ENCODE peak calls at places on chromosome 19, in nine cellular contexts. J is adipocyte, K is mesendoderm, L is heart left ventricle, H is psoas muscle, Z is thyroid gland, R is SK-N-SH, N is ovary, M is lung. C is an unnamed sample.

GRCh38 chr19:46748325-46749109 is 2.3 kb upstream of the STRN4 start:
- DNase-seq in J (peak; percentile 90), K (peak; percentile 85), L (no peak), H (peak; percentile 82), Z (peak; percentile 56), R (peak; percentile 75), N (peak; percentile 69), M (peak; percentile 72), C (peak; percentile 45)

GRCh38 chr19:49212302-49212701 is 54.7 kb downstream of the TRPM4 start:
- DNase-seq in J (peak; percentile 17), K (no peak), L (no peak), H (no peak), Z (no peak), R (no peak), N (no peak), M (no peak), C (no peak)

GRCh38 chr19:12163841-12164240 is 945 bp downstream of the ZNF136 start:
- DNase-seq in J (peak; percentile 68), K (no peak), L (no peak), H (no peak), Z (no peak), R (peak; percentile 30), N (no peak), M (no peak), C (no peak)

GRCh38 chr19:39469036-39469435 is 11.6 kb upstream of the TIMM50 start:
- DNase-seq in J (no peak), K (peak; percentile 52), L (no peak), H (peak; percentile 34), Z (no peak), R (no peak), N (no peak), M (no peak), C (no peak)

GRCh38 chr19:15300533-15301194 is 31.7 kb downstream of the BRD4 start:
- DNase-seq in J (peak; percentile 76), K (peak; percentile 79), L (no peak), H (no peak), Z (no peak), R (no peak), N (no peak), M (no peak), C (no peak)

GRCh38 chr19:14165986-14166385 is 29.6 kb upstream of the ASF1B start:
- DNase-seq in J (no peak), K (no peak), L (no peak), H (no peak), Z (no peak), R (peak; percentile 36), N (no peak), M (no peak), C (no peak)

GRCh38 chr19:35513975-35514809 is 743 bp upstream of the DMKN start:
- DNase-seq in J (peak; percentile 18), K (peak; percentile 44), L (no peak), H (no peak), Z (peak; percentile 72), R (no peak), N (no peak), M (no peak), C (no peak)

GRCh38 chr19:31312629-31313244 is 36.5 kb downstream of the TSHZ3 start:
- DNase-seq in J (no peak), K (no peak), L (no peak), H (no peak), Z (no peak), R (no peak), N (no peak), M (no peak), C (no peak)

GRCh38 chr19:46970815-46971214 is 48.8 kb upstream of the NPAS1 start:
- DNase-seq in J (peak; percentile 78), K (no peak), L (no peak), H (peak; percentile 86), Z (no peak), R (no peak), N (no peak), M (no peak), C (peak; percentile 95)

GRCh38 chr19:5147074-5147970 is 178.4 kb downstream of the KDM4B start:
- DNase-seq in J (no peak), K (no peak), L (peak; percentile 55), H (no peak), Z (peak; percentile 1), R (no peak), N (no peak), M (no peak), C (no peak)

GRCh38 chr19:50723735-50724521 is 764 bp downstream of the CLEC11A start:
- DNase-seq in J (no peak), K (no peak), L (peak; percentile 66), H (no peak), Z (no peak), R (no peak), N (no peak), M (no peak), C (peak; percentile 39)
- H3K4me1 ChIP-seq in J (peaks cover 31% of the 10 kb centered on the region), K (peaks cover 2% of the 10 kb centered on the region), L (peaks cover 16% of the 10 kb centered on the region), H (no peaks in the 10 kb centered on the region), Z (peaks cover 26% of the 10 kb centered on the region), R (no peaks in the 10 kb centered on the region), N (peaks cover 24% of the 10 kb centered on the region), M (peaks cover 12% of the 10 kb centered on the region), C (peaks cover 4% of the 10 kb centered on the region)

GRCh38 chr19:54201980-54202379 is 1.3 kb downstream of the RPS9 start:
- DNase-seq in J (no peak), K (no peak), L (no peak), H (no peak), Z (no peak), R (no peak), N (no peak), M (no peak), C (no peak)

GRCh38 chr19:54206831-54207177 is 6.1 kb downstream of the RPS9 start:
- DNase-seq in J (no peak), K (no peak), L (no peak), H (no peak), Z (no peak), R (no peak), N (no peak), M (no peak), C (no peak)

GRCh38 chr19:54206030-54206830 is 5.6 kb downstream of the RPS9 start:
- DNase-seq in J (no peak), K (no peak), L (no peak), H (no peak), Z (no peak), R (no peak), N (no peak), M (no peak), C (no peak)

GRCh38 chr19:54203151-54203611 is 2.5 kb downstream of the RPS9 start:
- DNase-seq in J (no peak), K (no peak), L (no peak), H (no peak), Z (no peak), R (no peak), N (no peak), M (no peak), C (no peak)

GRCh38 chr19:54204767-54205468 is 4.3 kb downstream of the RPS9 start:
- DNase-seq in J (no peak), K (no peak), L (no peak), H (no peak), Z (no peak), R (no peak), N (no peak), M (no peak), C (no peak)
- H3K4me1 ChIP-seq in J (peaks cover 84% of the 10 kb centered on the region), K (peaks cover 5% of the 10 kb centered on the region), L (peaks cover 78% of the 10 kb centered on the region), H (peaks cover 80% of the 10 kb centered on the region), Z (peaks cover 47% of the 10 kb centered on the region), R (peaks cover 49% of the 10 kb centered on the region), N (peaks cover 44% of the 10 kb centered on the region), M (peaks cover 30% of the 10 kb centered on the region), C (peaks cover 53% of the 10 kb centered on the region)

GRCh38 chr19:1256646-1257474 is 8.5 kb downstream of the MIDN start:
- DNase-seq in J (peak; percentile 0), K (no peak), L (no peak), H (no peak), Z (no peak), R (no peak), N (no peak), M (no peak), C (no peak)

GRCh38 chr19:1257475-1258160 is 9.2 kb downstream of the MIDN start:
- DNase-seq in J (no peak), K (no peak), L (no peak), H (no peak), Z (no peak), R (no peak), N (no peak), M (no peak), C (no peak)

GRCh38 chr19:1258707-1259205 is 10.4 kb downstream of the MIDN start:
- DNase-seq in J (no peak), K (no peak), L (no peak), H (no peak), Z (no peak), R (no peak), N (no peak), M (no peak), C (no peak)

GRCh38 chr19:1259206-1259872 is 9.8 kb upstream of the CIRBP start:
- DNase-seq in J (peak; percentile 52), K (peak; percentile 90), L (peak; percentile 91), H (peak; percentile 89), Z (peak; percentile 50), R (peak; percentile 62), N (peak; percentile 84), M (peak; percentile 71), C (peak; percentile 84)

DNA sequence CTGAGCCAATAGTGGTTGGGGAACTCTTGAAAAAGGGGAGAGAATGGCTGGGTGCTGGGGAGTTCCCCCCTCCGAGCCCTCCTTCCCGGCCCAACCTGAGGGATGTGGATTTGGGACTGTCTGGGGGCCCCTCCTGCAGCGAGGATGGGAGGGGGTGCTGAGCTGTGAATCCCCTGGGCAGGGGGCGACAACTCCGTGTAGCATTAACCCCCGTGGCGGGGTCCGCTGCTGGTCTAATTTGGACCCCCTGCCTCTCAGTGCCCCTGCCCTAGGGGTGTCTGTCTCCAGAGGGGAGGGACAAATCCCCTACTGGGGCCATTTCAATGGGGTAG is 9.7 kb downstream of the MIDN start:
- DNase-seq in J (no peak), K (no peak), L (no peak), H (no peak), Z (no peak), R (no peak), N (no peak), M (no peak), C (no peak)
- H3K4me1 ChIP-seq in J (peaks cover 73% of the 10 kb centered on the region), K (peaks cover 4% of the 10 kb centered on the region), L (peaks cover 93% of the 10 kb centered on the region), H (peaks cover 69% of the 10 kb centered on the region), Z (peaks cover 85% of the 10 kb centered on the region), R (peaks cover 69% of the 10 kb centered on the region), N (peaks cover 45% of the 10 kb centered on the region), M (peaks cover 53% of the 10 kb centered on the region), C (peaks cover 85% of the 10 kb centered on the region)

GRCh38 chr19:3031607-3031867 is 2.5 kb upstream of the TLE2 start:
- DNase-seq in J (no peak), K (no peak), L (no peak), H (no peak), Z (no peak), R (no peak), N (no peak), M (no peak), C (no peak)

GRCh38 chr19:3034845-3035541 is 5.9 kb upstream of the TLE2 start:
- DNase-seq in J (peak; percentile 41), K (peak; percentile 76), L (no peak), H (no peak), Z (no peak), R (no peak), N (peak; percentile 58), M (peak; percentile 49), C (peak; percentile 90)

GRCh38 chr19:3034194-3034844 is 5.2 kb upstream of the TLE2 start:
- DNase-seq in J (no peak), K (peak; percentile 78), L (no peak), H (no peak), Z (no peak), R (no peak), N (no peak), M (no peak), C (no peak)

GRCh38 chr19:3035542-3036118 is 6.5 kb upstream of the TLE2 start:
- DNase-seq in J (peak; percentile 100), K (peak; percentile 100), L (peak; percentile 98), H (peak; percentile 99), Z (peak; percentile 99), R (peak; percentile 98), N (peak; percentile 97), M (peak; percentile 99), C (peak; percentile 99)

GRCh38 chr19:3033595-3034193 is 4.6 kb upstream of the TLE2 start:
- DNase-seq in J (no peak), K (no peak), L (no peak), H (no peak), Z (no peak), R (no peak), N (no peak), M (no peak), C (no peak)
- H3K4me1 ChIP-seq in J (peaks cover 11% of the 10 kb centered on the region), K (peaks cover 14% of the 10 kb centered on the region), L (peaks cover 19% of the 10 kb centered on the region), H (peaks cover 8% of the 10 kb centered on the region), Z (peaks cover 32% of the 10 kb centered on the region), R (no peaks in the 10 kb centered on the region), N (peaks cover 7% of the 10 kb centered on the region), M (peaks cover 9% of the 10 kb centered on the region), C (peaks cover 63% of the 10 kb centered on the region)